ENCODE peak calls at places on chromosomes 2 and 18, in six cellular contexts. A is HepG2, Q is sigmoid colon, Z is transverse colon, W is prostate gland, E is spleen. R is an unnamed sample.

GRCh38 chr2:156189143-156189542 is 143.4 kb downstream of the NR4A2 start:
- DNase-seq in W (no peak), Z (peak), E (no peak), A (peak), Q (no peak), R (peak)

GRCh38 chr2:127404466-127405251 is 13.6 kb upstream of the PROC start:
- DNase-seq in Q (no peak), Z (no peak), A (no peak), W (no peak), E (peak), R (no peak)

GRCh38 chr2:73610111-73610510 is 32.1 kb downstream of the NAT8 start:
- DNase-seq in A (no peak), W (no peak), Q (no peak), E (no peak), Z (no peak), R (no peak)

GRCh38 chr2:96601382-96602292 is 36.5 kb downstream of the KANSL3 start:
- DNase-seq in Q (no peak), A (peak), W (no peak), E (no peak), Z (no peak), R (peak)

GRCh38 chr2:38554973-38555595 is 47.6 kb downstream of the HNRNPLL start:
- DNase-seq in Q (no peak), W (no peak), Z (no peak), A (peak), E (no peak), R (no peak)

GRCh38 chr2:233426619-233427342 is 72.5 kb downstream of the DGKD start:
- DNase-seq in Z (no peak), W (no peak), A (peak), Q (no peak), E (no peak), R (peak)

GRCh38 chr2:218274586-218274985 is 4.3 kb downstream of the PNKD start:
- DNase-seq in E (no peak), W (no peak), Z (no peak), A (no peak), Q (no peak), R (no peak)

GRCh38 chr2:95760839-95761525 is 169.2 kb downstream of the TRIM43 start:
- DNase-seq in W (no peak), Z (no peak), Q (no peak), E (no peak), A (no peak), R (no peak)

GRCh38 chr2:121689356-121689755 is 40.1 kb upstream of the CLASP1 start:
- DNase-seq in Z (no peak), W (peak), Q (peak), A (peak), E (no peak), R (peak)

GRCh38 chr2:26978061-26978596 is 7.7 kb downstream of the MAPRE3 start:
- DNase-seq in E (no peak), Q (no peak), W (peak), Z (peak), A (no peak), R (peak)

GRCh38 chr2:234550511-234551107 is 53.7 kb upstream of the ARL4C start:
- DNase-seq in Q (peak), W (peak), A (peak), E (no peak), Z (peak), R (peak)

GRCh38 chr2:26298638-26299393 is 47.1 kb upstream of the SELENOI start:
- DNase-seq in Z (peak), E (peak), W (peak), Q (peak), A (peak), R (peak)

GRCh38 chr2:71846669-71847291 is 300.9 kb downstream of the CYP26B1 start:
- DNase-seq in E (no peak), Q (no peak), Z (no peak), A (no peak), W (no peak), R (no peak)

GRCh38 chr2:224802407-224802806 is 86.2 kb upstream of the CCDC195 start:
- DNase-seq in W (no peak), E (no peak), Z (no peak), Q (no peak), A (no peak), R (no peak)

GRCh38 chr18:13710460-13710859 is 15.9 kb downstream of the FAM210A start:
- DNase-seq in E (no peak), A (no peak), Q (no peak), Z (no peak), W (no peak), R (no peak)

GRCh38 chr2:218369374-218369773 is 12.7 kb upstream of the SLC11A1 start:
- DNase-seq in Z (no peak), W (no peak), E (no peak), Q (no peak), A (no peak), R (no peak)

GRCh38 chr2:42872736-42873135 is 80.4 kb upstream of the HAAO start:
- DNase-seq in A (no peak), Q (no peak), E (no peak), Z (no peak), W (no peak), R (no peak)

GRCh38 chr2:238225121-238225520 is 14.7 kb downstream of the HES6 start:
- DNase-seq in E (no peak), W (no peak), A (no peak), Z (no peak), Q (no peak), R (no peak)

GRCh38 chr2:56232912-56233311 is 49.1 kb downstream of the CCDC85A start:
- DNase-seq in Q (no peak), E (no peak), Z (no peak), W (no peak), A (no peak), R (no peak)

GRCh38 chr2:74778381-74779371 is 55.3 kb upstream of the HK2 start:
- DNase-seq in A (peak), Z (no peak), W (no peak), E (no peak), Q (no peak), R (no peak)

GRCh38 chr2:70771446-70771845 is 3.4 kb upstream of the ADD2 start:
- DNase-seq in E (no peak), Q (no peak), Z (no peak), W (no peak), A (no peak), R (no peak)

GRCh38 chr2:157928372-157928771 is 52.2 kb upstream of the ACVR1 start:
- DNase-seq in E (no peak), Q (no peak), Z (no peak), A (no peak), W (no peak), R (no peak)

GRCh38 chr2:157842106-157842879 is 33.8 kb downstream of the ACVR1 start:
- DNase-seq in A (no peak), Q (no peak), E (no peak), W (no peak), Z (no peak), R (no peak)

GRCh38 chr2:212022966-212023365 is 515.6 kb downstream of the ERBB4 start:
- DNase-seq in E (no peak), W (no peak), A (no peak), Z (no peak), Q (no peak), R (no peak)

GRCh38 chr2:54482725-54483124 is 26.6 kb downstream of the SPTBN1 start:
- DNase-seq in Z (peak), E (no peak), A (peak), Q (peak), W (no peak), R (no peak)

GRCh38 chr2:20531633-20532262 is 84.9 kb downstream of the RHOB start:
- DNase-seq in A (no peak), Z (no peak), Q (no peak), W (no peak), E (peak), R (no peak)

GRCh38 chr18:28099237-28099636 is 77.7 kb downstream of the CDH2 start:
- DNase-seq in W (no peak), E (no peak), A (no peak), Z (no peak), Q (no peak), R (no peak)

GRCh38 chr2:42585779-42586178 is 17.3 kb downstream of the MTA3 start:
- DNase-seq in E (no peak), Q (no peak), A (peak), Z (no peak), W (no peak), R (no peak)

GRCh38 chr18:75406491-75407445 is 20.7 kb downstream of the SMIM21 start:
- DNase-seq in W (no peak), A (no peak), Z (no peak), E (no peak), Q (no peak), R (no peak)

GRCh38 chr2:128986867-128987268 is 668.2 kb upstream of the HS6ST1 start:
- DNase-seq in Z (no peak), A (no peak), W (peak), E (no peak), Q (no peak), R (no peak)

GRCh38 chr2:65227471-65228248 is at the start of gene ACTR2:
- DNase-seq in Z (peak), E (peak), Q (peak), A (peak), W (peak), R (peak)

GRCh38 chr2:15642334-15643208 is 50.9 kb downstream of the DDX1 start:
- DNase-seq in Z (no peak), A (peak), W (no peak), Q (no peak), E (no peak), R (no peak)
- H3K27ac ChIP-seq in Z (no peak), A (peak), W (no peak), Q (no peak), E (no peak), R (no peak)

GRCh38 chr2:172555272-172555521 is 693 bp upstream of the PDK1 start:
- DNase-seq in E (no peak), Z (no peak), Q (no peak), W (no peak), A (no peak), R (no peak)

GRCh38 chr2:172554352-172555271 is 1.3 kb upstream of the PDK1 start:
- DNase-seq in A (no peak), Q (no peak), E (no peak), Z (no peak), W (no peak), R (no peak)

GRCh38 chr2:172556284-172557033 is 569 bp downstream of the PDK1 start:
- DNase-seq in Q (peak), A (peak), W (peak), Z (peak), E (peak), R (peak)

GRCh38 chr2:172558372-172558771 is 2.5 kb downstream of the PDK1 start:
- DNase-seq in E (no peak), Z (no peak), A (no peak), W (no peak), Q (no peak), R (no peak)

GRCh38 chr2:172555522-172556283 is at the start of gene PDK1:
- DNase-seq in A (peak), Z (peak), W (peak), Q (peak), E (peak), R (peak)
- TF ChIP-seq POLR2A in A (peak), Z (peak), W (peak), Q (peak), E (no peak), R (no peak)

GRCh38 chr2:160279813-160280465 is 79.9 kb upstream of the ITGB6 start:
- DNase-seq in Z (no peak), Q (no peak), E (no peak), A (no peak), W (no peak), R (no peak)
- TF ChIP-seq POLR2AphosphoS5 in Z (no peak), Q (no peak), E (no peak), A (no peak), W (no peak), R (no peak)

DNA sequence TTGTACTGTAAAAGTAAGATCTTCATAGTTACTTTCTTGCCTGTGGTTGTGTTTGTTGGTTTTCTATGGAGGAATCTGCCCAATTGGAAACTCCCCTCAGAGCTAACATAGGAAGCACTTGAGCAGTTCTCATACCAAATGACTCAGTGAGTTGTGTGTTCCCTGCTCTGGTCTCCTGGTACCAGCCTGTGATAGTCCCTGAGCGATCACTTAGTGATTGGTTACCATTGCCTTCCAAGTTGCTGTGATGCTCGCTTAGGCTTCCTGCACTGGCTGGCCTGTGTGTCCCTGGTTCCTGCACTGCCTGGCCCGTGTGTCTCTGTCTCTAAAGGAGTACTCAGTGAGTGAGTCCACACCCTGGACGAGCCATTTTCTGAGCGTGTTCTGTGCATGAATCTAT is 133.0 kb downstream of the MAP4K4 start:
- DNase-seq in Z (no peak), A (no peak), E (no peak), W (no peak), Q (no peak), R (no peak)
- H3K27ac ChIP-seq in Z (no peak), A (no peak), E (no peak), W (no peak), Q (no peak), R (peak)

DNA sequence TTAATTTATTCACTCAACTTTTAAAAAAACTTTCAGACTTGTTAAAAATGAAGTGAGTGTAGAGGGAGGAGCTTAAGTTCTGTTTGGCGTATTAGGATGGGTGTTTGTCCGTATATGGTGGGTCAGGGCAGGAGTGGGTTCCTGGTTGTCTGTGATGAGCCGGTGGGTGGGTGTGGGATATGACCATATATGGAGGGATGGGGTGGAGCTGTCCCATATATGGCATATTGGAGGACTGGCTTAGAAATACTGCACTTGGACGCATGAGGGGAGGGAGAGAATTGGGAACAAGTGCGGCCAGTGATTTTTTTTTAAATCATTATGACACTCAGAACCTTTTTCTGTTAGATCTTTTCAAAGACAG is 1.5 kb downstream of the KDM3A start:
- DNase-seq in Z (peak), E (peak), Q (peak), W (peak), A (peak), R (peak)
- TF ChIP-seq POLR2A in Z (no peak), E (no peak), Q (no peak), W (peak), A (no peak), R (no peak)

GRCh38 chr2:194486316-194486715 is 1170.7 kb upstream of the SLC39A10 start:
- DNase-seq in A (no peak), Q (no peak), Z (no peak), W (no peak), E (no peak), R (no peak)
- TF ChIP-seq POLR2AphosphoS5 in A (no peak), Q (no peak), Z (no peak), W (no peak), E (no peak), R (no peak)

DNA sequence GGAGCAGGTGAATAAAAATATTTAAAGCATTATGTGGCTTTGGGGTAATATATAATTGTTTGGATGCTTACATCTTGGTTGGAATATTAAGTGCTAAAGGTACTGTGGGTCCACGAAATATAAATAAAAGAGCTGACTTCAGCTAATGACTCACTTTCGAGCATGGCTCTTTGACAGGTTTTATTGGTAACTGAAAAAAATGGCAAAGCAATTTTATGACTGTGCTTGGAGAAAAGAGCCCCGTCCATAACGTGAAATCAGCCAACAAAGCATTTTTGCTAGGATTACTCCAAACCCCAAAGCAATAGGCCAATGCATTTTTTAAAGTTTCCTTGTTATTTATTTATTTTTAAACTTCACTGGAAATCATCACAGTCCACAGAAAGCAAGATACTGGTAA is 397.2 kb upstream of the CDH19 start:
- DNase-seq in W (no peak), A (no peak), Z (no peak), Q (no peak), E (no peak), R (no peak)
- H3K27ac ChIP-seq in W (no peak), A (no peak), Z (no peak), Q (no peak), E (no peak), R (no peak)

GRCh38 chr18:9094307-9095226 is 7.9 kb upstream of the NDUFV2 start:
- DNase-seq in Z (no peak), A (peak), E (no peak), Q (no peak), W (no peak), R (no peak)

GRCh38 chr18:9096013-9096383 is 6.5 kb upstream of the NDUFV2 start:
- DNase-seq in Z (no peak), A (no peak), Q (no peak), W (no peak), E (no peak), R (no peak)

GRCh38 chr18:9096698-9097097 is 5.8 kb upstream of the NDUFV2 start:
- DNase-seq in W (no peak), E (no peak), Q (no peak), Z (no peak), A (no peak), R (no peak)

GRCh38 chr18:9097349-9097748 is 5.2 kb upstream of the NDUFV2 start:
- DNase-seq in W (peak), E (no peak), A (no peak), Z (no peak), Q (no peak), R (no peak)

DNA sequence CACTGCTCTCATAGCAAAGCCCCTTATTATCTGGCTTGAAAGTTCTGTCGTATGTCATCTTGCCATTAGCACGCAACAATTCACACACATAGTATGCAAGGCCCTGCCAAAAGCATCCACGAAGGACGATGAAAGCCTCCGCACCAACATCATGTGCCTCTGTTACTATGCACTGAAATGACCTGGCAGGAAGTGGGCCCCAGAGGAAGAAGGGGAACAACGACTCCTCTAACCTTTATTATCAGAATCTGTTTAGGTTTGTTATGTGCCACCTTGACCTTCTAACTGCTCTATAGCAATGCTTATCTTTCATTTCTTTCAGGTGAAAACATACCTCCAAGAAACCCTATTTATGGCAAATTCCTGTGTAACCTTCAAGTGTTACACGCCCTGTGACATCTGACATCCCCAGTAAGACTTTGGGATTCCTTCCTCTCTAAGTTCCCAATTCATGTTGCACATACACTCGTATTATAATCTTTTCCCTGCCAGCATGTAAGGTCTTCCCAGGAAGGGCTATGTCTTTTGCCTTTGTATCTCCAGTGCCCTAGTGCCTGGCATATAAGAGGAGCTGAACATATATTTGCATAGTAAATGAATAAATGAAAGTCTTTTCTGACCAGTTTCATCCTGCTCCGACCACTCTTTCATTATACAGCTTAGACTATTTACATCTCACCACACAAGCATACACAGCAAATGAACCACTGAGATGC is 7.0 kb upstream of the NDUFV2 start:
- DNase-seq in E (no peak), A (peak), Z (peak), W (no peak), Q (peak), R (no peak)
- TF ChIP-seq POLR2A in E (no peak), A (no peak), Z (no peak), W (no peak), Q (no peak), R (no peak)

GRCh38 chr2:11866358-11867335 is 120.2 kb downstream of the LPIN1 start:
- DNase-seq in W (no peak), E (peak), Z (no peak), Q (no peak), A (no peak), R (no peak)
- TF ChIP-seq POLR2AphosphoS5 in W (no peak), E (no peak), Z (no peak), Q (no peak), A (no peak), R (no peak)

R was measured in stomach.